ENCODE peak calls at places on chromosomes 7 and 10, in five cellular contexts. N, T, L, J and D are unnamed samples.

GRCh38 chr10:133481086-133481643 is 27.4 kb downstream of the SCART1 start:
- DNase-seq in N (no peak), T (no peak), L (no peak), J (no peak), D (no peak)

GRCh38 chr10:130809761-130810515 is 501.6 kb downstream of the TCERG1L start:
- DNase-seq in N (no peak), T (no peak), L (no peak), J (no peak), D (peak)

GRCh38 chr10:28924585-28925153 is 247.3 kb downstream of the BAMBI start:
- DNase-seq in N (no peak), T (no peak), L (no peak), J (no peak), D (no peak)

GRCh38 chr7:99374121-99375064 is at the start of gene ARPC1B:
- DNase-seq in N (peak), T (peak), L (peak), J (peak), D (peak)

GRCh38 chr10:137606-138005 is 2.4 kb downstream of the ZMYND11 start:
- DNase-seq in N (no peak), T (no peak), L (no peak), J (peak), D (no peak)

GRCh38 chr10:70145166-70145665 is 1.3 kb downstream of the TYSND1 start:
- DNase-seq in N (peak), T (no peak), L (no peak), J (no peak), D (no peak)

GRCh38 chr10:29980084-29980483 is 79.3 kb downstream of the JCAD start:
- DNase-seq in N (no peak), T (no peak), L (peak), J (no peak), D (no peak)

GRCh38 chr7:6252310-6252709 is 20.1 kb downstream of the CYTH3 start:
- DNase-seq in N (no peak), T (no peak), L (no peak), J (peak), D (no peak)

GRCh38 chr7:101586971-101587370 is 42.1 kb downstream of the MYL10 start:
- DNase-seq in N (no peak), T (no peak), L (no peak), J (no peak), D (no peak)

GRCh38 chr10:30527623-30528426 is 93.8 kb downstream of the MAP3K8 start:
- DNase-seq in N (no peak), T (no peak), L (no peak), J (no peak), D (no peak)

GRCh38 chr7:50556247-50556976 is 8.8 kb downstream of the DDC start:
- DNase-seq in N (no peak), T (no peak), L (no peak), J (no peak), D (no peak)

GRCh38 chr10:4334076-4334475 is 491.9 kb upstream of the AKR1E2 start:
- DNase-seq in N (no peak), T (no peak), L (no peak), J (no peak), D (no peak)

GRCh38 chr10:79367421-79368189 is 20.3 kb downstream of the PPIF start:
- DNase-seq in N (no peak), T (no peak), L (no peak), J (no peak), D (no peak)

GRCh38 chr10:3950676-3951275 is 165.8 kb upstream of the KLF6 start:
- DNase-seq in N (no peak), T (no peak), L (no peak), J (no peak), D (peak)

GRCh38 chr10:103448751-103449150 is 3.4 kb downstream of the CALHM2 start:
- DNase-seq in N (peak), T (no peak), L (peak), J (peak), D (peak)

GRCh38 chr10:127354992-127355391 is 158.6 kb upstream of the INSYN2A start:
- DNase-seq in N (no peak), T (no peak), L (no peak), J (peak), D (no peak)
- TF ChIP-seq CTCF in N (no peak), T (no peak), L (peak), J (peak), D (no peak)

GRCh38 chr7:151426906-151427704 is 12.8 kb downstream of the CRYGN start:
- DNase-seq in N (no peak), T (no peak), L (no peak), J (no peak), D (no peak)
- TF ChIP-seq POLR2A in N (no peak), T (no peak), L (no peak), J (no peak), D (no peak)

GRCh38 chr10:119652361-119652760 is 1.2 kb downstream of the BAG3 start:
- DNase-seq in N (no peak), T (no peak), L (no peak), J (peak), D (no peak)
- TF ChIP-seq CTCF in N (no peak), T (no peak), L (no peak), J (no peak), D (no peak)

GRCh38 chr7:519974-520458 is 370 bp upstream of the PDGFA start:
- DNase-seq in N (no peak), T (no peak), L (peak), J (peak), D (no peak)
- TF ChIP-seq POLR2A in N (no peak), T (no peak), L (no peak), J (no peak), D (no peak)